ENCODE peak calls at places on chromosomes 12 and 14, in four cellular contexts. One of them, this sample, is unnamed.

GRCh38 chr12:85468356-85469157 is 188.5 kb downstream of the ALX1 start:
- DNase-seq in K562: no peak
- DNase-seq in HepG2: peak
- DNase-seq in GM12878: peak
- DNase-seq in this sample: no peak

GRCh38 chr14:96380735-96381134 is 11.2 kb upstream of the AK7 start:
- DNase-seq in K562: no peak
- DNase-seq in HepG2: no peak
- DNase-seq in GM12878: peak
- DNase-seq in this sample: no peak

GRCh38 chr12:100391856-100392255 is 35.0 kb downstream of the SLC17A8 start:
- DNase-seq in K562: no peak
- DNase-seq in HepG2: peak
- DNase-seq in GM12878: no peak
- DNase-seq in this sample: no peak

GRCh38 chr14:98952595-98953325 is 319.2 kb downstream of the BCL11B start:
- DNase-seq in K562: no peak
- DNase-seq in HepG2: no peak
- DNase-seq in GM12878: no peak
- DNase-seq in this sample: no peak

GRCh38 chr14:61281186-61281676 is at the start of gene TMEM30B:
- DNase-seq in K562: no peak
- DNase-seq in HepG2: no peak
- DNase-seq in GM12878: no peak
- DNase-seq in this sample: peak

GRCh38 chr14:53619625-53620324 is 336.9 kb downstream of the BMP4 start:
- DNase-seq in K562: no peak
- DNase-seq in HepG2: no peak
- DNase-seq in GM12878: no peak
- DNase-seq in this sample: no peak

GRCh38 chr12:89453579-89453978 is 71.0 kb downstream of the GALNT4 start:
- DNase-seq in K562: no peak
- DNase-seq in HepG2: peak
- DNase-seq in GM12878: no peak
- DNase-seq in this sample: no peak

GRCh38 chr14:94098359-94098758 is 12.2 kb upstream of the IFI27 start:
- DNase-seq in K562: no peak
- DNase-seq in HepG2: no peak
- DNase-seq in GM12878: no peak
- DNase-seq in this sample: no peak

GRCh38 chr12:93673084-93673483 is 4.1 kb upstream of the CRADD start:
- DNase-seq in K562: no peak
- DNase-seq in HepG2: no peak
- DNase-seq in GM12878: no peak
- DNase-seq in this sample: no peak

GRCh38 chr12:28568709-28569108 is 378.5 kb downstream of the CCDC91 start:
- DNase-seq in K562: no peak
- DNase-seq in HepG2: no peak
- DNase-seq in GM12878: no peak
- DNase-seq in this sample: no peak

GRCh38 chr14:34301107-34301734 is 160.8 kb downstream of the SPTSSA start:
- DNase-seq in K562: peak
- DNase-seq in HepG2: peak
- DNase-seq in GM12878: peak
- DNase-seq in this sample: no peak

GRCh38 chr14:81062816-81063215 is 107.4 kb downstream of the TSHR start:
- DNase-seq in K562: peak
- DNase-seq in HepG2: peak
- DNase-seq in GM12878: peak
- DNase-seq in this sample: peak

GRCh38 chr14:77098470-77099353 is 654 bp downstream of the CIPC start:
- DNase-seq in K562: no peak
- DNase-seq in HepG2: no peak
- DNase-seq in GM12878: no peak
- DNase-seq in this sample: no peak

GRCh38 chr12:85625467-85625866 is 210.7 kb downstream of the RASSF9 start:
- DNase-seq in K562: no peak
- DNase-seq in HepG2: no peak
- DNase-seq in GM12878: no peak
- DNase-seq in this sample: no peak

GRCh38 chr14:74019743-74020142 is 594 bp downstream of the BBOF1 start:
- DNase-seq in K562: no peak
- DNase-seq in HepG2: peak
- DNase-seq in GM12878: no peak
- DNase-seq in this sample: no peak

GRCh38 chr12:26524862-26525465 is 308.0 kb downstream of the ITPR2 start:
- DNase-seq in K562: peak
- DNase-seq in HepG2: no peak
- DNase-seq in GM12878: no peak
- DNase-seq in this sample: no peak

GRCh38 chr14:55593698-55594097 is 13.7 kb downstream of the KTN1 start:
- DNase-seq in K562: peak
- DNase-seq in HepG2: peak
- DNase-seq in GM12878: no peak
- DNase-seq in this sample: no peak

GRCh38 chr12:89319606-89320005 is 32.7 kb downstream of the DUSP6 start:
- DNase-seq in K562: no peak
- DNase-seq in HepG2: no peak
- DNase-seq in GM12878: no peak
- DNase-seq in this sample: no peak

GRCh38 chr12:31682136-31682962 is 22.9 kb downstream of the ETFBKMT start:
- DNase-seq in K562: peak
- DNase-seq in HepG2: peak
- DNase-seq in GM12878: peak
- DNase-seq in this sample: peak

GRCh38 chr12:67578976-67579661 is 69.4 kb upstream of the DYRK2 start:
- DNase-seq in K562: no peak
- DNase-seq in HepG2: no peak
- DNase-seq in GM12878: no peak
- DNase-seq in this sample: no peak

GRCh38 chr14:67883717-67884116 is 64.1 kb downstream of the RAD51B start:
- DNase-seq in K562: no peak
- DNase-seq in HepG2: no peak
- DNase-seq in GM12878: no peak
- DNase-seq in this sample: no peak

GRCh38 chr12:83997425-83997824 is 915.2 kb downstream of the SLC6A15 start:
- DNase-seq in K562: no peak
- DNase-seq in HepG2: no peak
- DNase-seq in GM12878: no peak
- DNase-seq in this sample: no peak

GRCh38 chr14:99628832-99629618 is 15.9 kb upstream of the HHIPL1 start:
- DNase-seq in K562: peak
- DNase-seq in HepG2: peak
- DNase-seq in GM12878: no peak
- DNase-seq in this sample: peak

GRCh38 chr14:103130965-103131364 is 7.7 kb downstream of the TNFAIP2 start:
- DNase-seq in K562: no peak
- DNase-seq in HepG2: no peak
- DNase-seq in GM12878: no peak
- DNase-seq in this sample: no peak

GRCh38 chr14:104676694-104677505 is 12.5 kb upstream of the INF2 start:
- DNase-seq in K562: peak
- DNase-seq in HepG2: peak
- DNase-seq in GM12878: no peak
- DNase-seq in this sample: peak

GRCh38 chr14:53147208-53147607 is 5.9 kb downstream of the DDHD1 start:
- DNase-seq in K562: no peak
- DNase-seq in HepG2: no peak
- DNase-seq in GM12878: no peak
- DNase-seq in this sample: no peak

GRCh38 chr14:21923820-21924219 is 250.2 kb upstream of the OR4E1 start:
- DNase-seq in K562: no peak
- DNase-seq in HepG2: no peak
- DNase-seq in GM12878: no peak
- DNase-seq in this sample: no peak

GRCh38 chr12:125061229-125061628 is 4.0 kb upstream of the AACS start:
- DNase-seq in K562: no peak
- DNase-seq in HepG2: no peak
- DNase-seq in GM12878: no peak
- DNase-seq in this sample: no peak

GRCh38 chr14:56635041-56635440 is 55.4 kb downstream of the TMEM260 start:
- DNase-seq in K562: no peak
- DNase-seq in HepG2: no peak
- DNase-seq in GM12878: no peak
- DNase-seq in this sample: no peak

GRCh38 chr12:116529048-116529447 is 30.1 kb upstream of the MAP1LC3B2 start:
- DNase-seq in K562: no peak
- DNase-seq in HepG2: peak
- DNase-seq in GM12878: no peak
- DNase-seq in this sample: no peak

GRCh38 chr12:91490667-91491309 is 308.2 kb upstream of the DCN start:
- DNase-seq in K562: no peak
- DNase-seq in HepG2: no peak
- DNase-seq in GM12878: no peak
- DNase-seq in this sample: no peak

GRCh38 chr12:92224685-92225331 is 79.2 kb upstream of the BTG1 start:
- DNase-seq in K562: peak
- DNase-seq in HepG2: no peak
- DNase-seq in GM12878: no peak
- DNase-seq in this sample: peak

GRCh38 chr12:113214938-113215400 is 6.3 kb upstream of the TPCN1 start:
- DNase-seq in K562: no peak
- DNase-seq in HepG2: peak
- DNase-seq in GM12878: peak
- DNase-seq in this sample: no peak

GRCh38 chr14:59313063-59314018 is 124.9 kb downstream of the DAAM1 start:
- DNase-seq in K562: no peak
- DNase-seq in HepG2: peak
- DNase-seq in GM12878: peak
- DNase-seq in this sample: no peak

GRCh38 chr14:59314953-59315599 is 126.6 kb downstream of the DAAM1 start:
- DNase-seq in K562: no peak
- DNase-seq in HepG2: peak
- DNase-seq in GM12878: no peak
- DNase-seq in this sample: no peak

GRCh38 chr14:59311723-59312122 is 123.3 kb downstream of the DAAM1 start:
- DNase-seq in K562: no peak
- DNase-seq in HepG2: no peak
- DNase-seq in GM12878: no peak
- DNase-seq in this sample: no peak

GRCh38 chr14:59317346-59317745 is 128.9 kb downstream of the DAAM1 start:
- DNase-seq in K562: no peak
- DNase-seq in HepG2: no peak
- DNase-seq in GM12878: no peak
- DNase-seq in this sample: no peak

DNA sequence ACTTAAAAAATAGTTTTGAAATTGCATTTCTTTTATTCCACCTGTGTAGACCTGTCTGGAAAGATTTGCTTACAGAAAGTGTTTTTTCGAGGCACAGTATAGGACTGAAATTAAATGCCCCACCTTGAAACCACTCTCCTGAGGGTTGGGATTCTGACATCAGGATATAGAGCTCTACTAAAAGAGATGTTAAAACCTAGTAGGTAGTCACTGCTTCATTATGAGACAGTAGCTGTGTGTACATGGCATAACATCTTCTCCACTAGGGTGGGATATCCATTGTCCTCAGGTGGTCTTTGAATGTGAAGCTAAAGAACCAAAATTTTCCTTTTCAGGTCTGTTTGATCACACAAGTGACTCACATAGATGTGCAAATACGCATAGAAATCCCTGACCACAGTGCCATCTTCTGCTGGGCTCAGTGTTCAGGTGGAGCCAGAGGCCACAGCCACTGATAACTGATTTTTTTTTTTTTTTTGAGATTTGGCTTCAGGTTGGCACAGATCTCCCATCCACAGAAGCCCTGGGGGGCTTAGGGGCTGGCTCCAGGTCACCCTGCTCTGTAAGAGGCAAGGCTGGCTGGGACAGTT is 125.6 kb downstream of the DAAM1 start:
- DNase-seq in K562: no peak
- DNase-seq in HepG2: peak
- DNase-seq in GM12878: no peak
- DNase-seq in this sample: no peak
- TF ChIP-seq GABPA in K562: no peak
- TF ChIP-seq GABPA in HepG2: peak
- TF ChIP-seq GABPA in GM12878: no peak
- TF ChIP-seq GABPA in this sample: no peak

GRCh38 chr14:49303952-49304516 is 282.1 kb downstream of the RPS29 start:
- DNase-seq in K562: no peak
- DNase-seq in HepG2: no peak
- DNase-seq in GM12878: no peak
- DNase-seq in this sample: peak
- TF ChIP-seq KDM1A in K562: no peak
- TF ChIP-seq KDM1A in HepG2: no peak
- TF ChIP-seq KDM1A in GM12878: no peak
- TF ChIP-seq KDM1A in this sample: no peak

GRCh38 chr12:23098110-23099049 is 473.4 kb downstream of the ETNK1 start:
- DNase-seq in K562: no peak
- DNase-seq in HepG2: no peak
- DNase-seq in GM12878: no peak
- DNase-seq in this sample: no peak

GRCh38 chr12:23099104-23099503 is 474.1 kb downstream of the ETNK1 start:
- DNase-seq in K562: no peak
- DNase-seq in HepG2: no peak
- DNase-seq in GM12878: no peak
- DNase-seq in this sample: no peak

GRCh38 chr12:23096321-23096720 is 471.4 kb downstream of the ETNK1 start:
- DNase-seq in K562: no peak
- DNase-seq in HepG2: no peak
- DNase-seq in GM12878: no peak
- DNase-seq in this sample: no peak

DNA sequence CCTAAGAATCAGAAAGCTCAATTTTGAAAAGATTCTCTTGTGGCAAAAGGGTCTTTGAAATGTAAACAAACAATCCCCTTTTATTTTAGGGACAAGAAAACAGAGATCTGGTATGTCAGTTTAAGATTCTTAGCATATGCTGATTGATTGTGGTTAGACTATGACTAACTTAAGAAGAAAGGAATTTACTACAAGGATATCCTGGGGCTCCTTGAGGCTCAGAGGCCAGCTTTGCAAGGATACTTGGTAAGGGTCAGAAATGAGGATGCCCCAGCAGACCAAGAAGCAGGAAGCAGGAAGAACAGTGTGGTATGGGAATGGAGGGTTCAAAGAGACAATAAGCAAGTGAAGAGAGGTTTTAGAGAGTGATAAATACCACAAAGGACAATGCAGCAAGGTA is 474.6 kb downstream of the ETNK1 start:
- DNase-seq in K562: no peak
- DNase-seq in HepG2: no peak
- DNase-seq in GM12878: no peak
- DNase-seq in this sample: no peak
- TF ChIP-seq GABPA in K562: no peak
- TF ChIP-seq GABPA in HepG2: no peak
- TF ChIP-seq GABPA in GM12878: no peak
- TF ChIP-seq GABPA in this sample: no peak

DNA sequence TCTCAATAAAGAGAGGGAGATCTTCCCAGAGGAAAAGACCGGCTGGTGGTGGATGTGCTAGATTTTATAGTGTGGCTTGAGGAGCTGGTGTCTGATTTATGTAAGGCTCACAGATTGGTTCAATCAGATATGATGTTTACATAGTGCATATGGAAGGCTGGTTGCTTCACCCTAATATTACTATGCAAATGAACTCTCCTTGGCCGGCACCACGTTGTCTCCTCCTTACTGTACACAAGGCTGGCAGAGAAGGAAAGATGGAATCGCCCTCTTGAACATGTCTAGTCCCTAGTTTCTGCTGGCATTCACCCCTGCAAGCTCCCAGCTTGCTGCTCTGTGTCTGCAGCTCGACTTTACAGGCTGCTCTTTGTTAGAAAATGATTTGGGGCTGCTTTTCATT is 8.9 kb downstream of the FAM186A start:
- DNase-seq in K562: no peak
- DNase-seq in HepG2: no peak
- DNase-seq in GM12878: no peak
- DNase-seq in this sample: no peak
- TF ChIP-seq KDM1A in K562: no peak
- TF ChIP-seq KDM1A in HepG2: no peak
- TF ChIP-seq KDM1A in GM12878: no peak
- TF ChIP-seq KDM1A in this sample: no peak